ENCODE peak calls at places on chromosomes 13 and 19, in ten cellular contexts. One of them, this sample, is unnamed.

GRCh38 chr19:29587518-29587986 is 18.5 kb upstream of the POP4 start:
- DNase-seq in CD4-positive, CD25-positive, alpha-beta regulatory T cell: peak; percentile 58
- DNase-seq in tibial artery: no peak
- DNase-seq in esophagus squamous epithelium: no peak
- DNase-seq in stomach: no peak
- DNase-seq in CD4-positive, alpha-beta memory T cell: peak; percentile 46
- DNase-seq in astrocyte: no peak
- DNase-seq in effector memory CD4-positive, alpha-beta T cell: peak; percentile 31
- DNase-seq in thoracic aorta: no peak
- DNase-seq in hepatocyte: no peak
- DNase-seq in this sample: no peak

GRCh38 chr13:45364876-45365557 is 24.0 kb upstream of the TPT1 start:
- DNase-seq in stomach: no peak
- DNase-seq in esophagus squamous epithelium: no peak
- DNase-seq in astrocyte: no peak
- DNase-seq in effector memory CD4-positive, alpha-beta T cell: no peak
- DNase-seq in CD4-positive, alpha-beta memory T cell: no peak
- DNase-seq in hepatocyte: no peak
- DNase-seq in CD4-positive, CD25-positive, alpha-beta regulatory T cell: no peak
- DNase-seq in tibial artery: no peak
- DNase-seq in thoracic aorta: no peak
- DNase-seq in this sample: no peak

GRCh38 chr19:43522929-43523328 is 4.1 kb downstream of the ETHE1 start:
- DNase-seq in thoracic aorta: no peak
- DNase-seq in astrocyte: no peak
- DNase-seq in stomach: no peak
- DNase-seq in esophagus squamous epithelium: no peak
- DNase-seq in effector memory CD4-positive, alpha-beta T cell: no peak
- DNase-seq in CD4-positive, CD25-positive, alpha-beta regulatory T cell: no peak
- DNase-seq in CD4-positive, alpha-beta memory T cell: no peak
- DNase-seq in hepatocyte: no peak
- DNase-seq in tibial artery: no peak
- DNase-seq in this sample: no peak

GRCh38 chr13:39945226-39945625 is 289.8 kb downstream of the COG6 start:
- DNase-seq in tibial artery: no peak
- DNase-seq in hepatocyte: no peak
- DNase-seq in stomach: no peak
- DNase-seq in effector memory CD4-positive, alpha-beta T cell: no peak
- DNase-seq in CD4-positive, alpha-beta memory T cell: no peak
- DNase-seq in CD4-positive, CD25-positive, alpha-beta regulatory T cell: no peak
- DNase-seq in esophagus squamous epithelium: no peak
- DNase-seq in astrocyte: no peak
- DNase-seq in thoracic aorta: no peak
- DNase-seq in this sample: no peak

GRCh38 chr19:43780706-43781525 is at the start of gene KCNN4:
- DNase-seq in stomach: peak; percentile 57
- DNase-seq in tibial artery: no peak
- DNase-seq in thoracic aorta: no peak
- DNase-seq in effector memory CD4-positive, alpha-beta T cell: peak; percentile 34
- DNase-seq in esophagus squamous epithelium: peak; percentile 40
- DNase-seq in CD4-positive, alpha-beta memory T cell: no peak
- DNase-seq in astrocyte: peak; percentile 91
- DNase-seq in hepatocyte: peak; percentile 58
- DNase-seq in CD4-positive, CD25-positive, alpha-beta regulatory T cell: peak; percentile 51
- DNase-seq in this sample: no peak

GRCh38 chr19:39498262-39499081 is at the start of gene DLL3:
- DNase-seq in CD4-positive, alpha-beta memory T cell: no peak
- DNase-seq in thoracic aorta: no peak
- DNase-seq in astrocyte: no peak
- DNase-seq in effector memory CD4-positive, alpha-beta T cell: no peak
- DNase-seq in hepatocyte: peak; percentile 44
- DNase-seq in esophagus squamous epithelium: no peak
- DNase-seq in stomach: no peak
- DNase-seq in tibial artery: no peak
- DNase-seq in CD4-positive, CD25-positive, alpha-beta regulatory T cell: peak; percentile 22
- DNase-seq in this sample: no peak

GRCh38 chr13:59623516-59623915 is 540.2 kb downstream of the DIAPH3 start:
- DNase-seq in astrocyte: no peak
- DNase-seq in CD4-positive, alpha-beta memory T cell: no peak
- DNase-seq in effector memory CD4-positive, alpha-beta T cell: no peak
- DNase-seq in tibial artery: no peak
- DNase-seq in hepatocyte: no peak
- DNase-seq in stomach: no peak
- DNase-seq in esophagus squamous epithelium: no peak
- DNase-seq in CD4-positive, CD25-positive, alpha-beta regulatory T cell: no peak
- DNase-seq in thoracic aorta: no peak
- DNase-seq in this sample: no peak

GRCh38 chr13:109760951-109761350 is 25.4 kb downstream of the IRS2 start:
- DNase-seq in astrocyte: no peak
- DNase-seq in thoracic aorta: no peak
- DNase-seq in hepatocyte: no peak
- DNase-seq in CD4-positive, alpha-beta memory T cell: no peak
- DNase-seq in effector memory CD4-positive, alpha-beta T cell: no peak
- DNase-seq in tibial artery: no peak
- DNase-seq in stomach: no peak
- DNase-seq in CD4-positive, CD25-positive, alpha-beta regulatory T cell: no peak
- DNase-seq in esophagus squamous epithelium: no peak
- DNase-seq in this sample: no peak

GRCh38 chr19:54654447-54655321 is 8.1 kb upstream of the LILRB4 start:
- DNase-seq in stomach: no peak
- DNase-seq in CD4-positive, CD25-positive, alpha-beta regulatory T cell: no peak
- DNase-seq in CD4-positive, alpha-beta memory T cell: no peak
- DNase-seq in tibial artery: no peak
- DNase-seq in effector memory CD4-positive, alpha-beta T cell: no peak
- DNase-seq in hepatocyte: no peak
- DNase-seq in esophagus squamous epithelium: no peak
- DNase-seq in thoracic aorta: no peak
- DNase-seq in astrocyte: no peak
- DNase-seq in this sample: no peak

GRCh38 chr13:98105929-98106336 is 37.0 kb upstream of the FARP1 start:
- DNase-seq in effector memory CD4-positive, alpha-beta T cell: no peak
- DNase-seq in CD4-positive, CD25-positive, alpha-beta regulatory T cell: no peak
- DNase-seq in tibial artery: no peak
- DNase-seq in esophagus squamous epithelium: no peak
- DNase-seq in stomach: no peak
- DNase-seq in CD4-positive, alpha-beta memory T cell: no peak
- DNase-seq in astrocyte: peak; percentile 55
- DNase-seq in thoracic aorta: no peak
- DNase-seq in hepatocyte: peak; percentile 77
- DNase-seq in this sample: no peak

DNA sequence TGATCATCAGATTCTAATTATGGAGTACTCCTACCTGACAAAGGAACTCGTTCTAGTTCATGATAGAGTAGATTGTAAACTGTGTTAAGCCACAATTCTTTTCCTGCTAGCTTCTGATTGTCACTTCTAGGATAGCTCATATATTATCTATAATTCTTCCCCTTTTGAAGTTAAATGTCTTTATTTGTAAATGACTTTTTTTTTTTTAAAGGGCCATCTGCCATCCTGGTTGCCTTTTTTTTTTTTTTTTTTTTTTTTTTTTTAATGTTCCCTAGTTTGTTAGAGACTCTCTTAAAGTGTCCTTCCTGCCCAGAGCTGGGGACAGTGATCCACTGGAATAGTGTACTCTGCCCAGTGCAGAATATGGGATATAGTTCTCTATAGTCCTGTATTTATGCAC is 4.3 kb downstream of the CHAMP1 start:
- DNase-seq in stomach: no peak
- DNase-seq in hepatocyte: no peak
- DNase-seq in effector memory CD4-positive, alpha-beta T cell: no peak
- DNase-seq in esophagus squamous epithelium: no peak
- DNase-seq in thoracic aorta: no peak
- DNase-seq in CD4-positive, alpha-beta memory T cell: no peak
- DNase-seq in tibial artery: no peak
- DNase-seq in astrocyte: no peak
- DNase-seq in CD4-positive, CD25-positive, alpha-beta regulatory T cell: no peak
- DNase-seq in this sample: no peak
- H3K36me3 ChIP-seq in stomach: peaks cover 27% of the 10 kb centered on the region
- H3K36me3 ChIP-seq in hepatocyte: no peaks in the 10 kb centered on the region
- H3K36me3 ChIP-seq in effector memory CD4-positive, alpha-beta T cell: peaks cover 19% of the 10 kb centered on the region
- H3K36me3 ChIP-seq in esophagus squamous epithelium: peaks cover 2% of the 10 kb centered on the region
- H3K36me3 ChIP-seq in thoracic aorta: peaks cover 11% of the 10 kb centered on the region
- H3K36me3 ChIP-seq in CD4-positive, alpha-beta memory T cell: peaks cover 28% of the 10 kb centered on the region
- H3K36me3 ChIP-seq in tibial artery: peaks cover 26% of the 10 kb centered on the region
- H3K36me3 ChIP-seq in astrocyte: peaks cover 24% of the 10 kb centered on the region
- H3K36me3 ChIP-seq in CD4-positive, CD25-positive, alpha-beta regulatory T cell: peaks cover 33% of the 10 kb centered on the region
- H3K36me3 ChIP-seq in this sample: peaks cover 7% of the 10 kb centered on the region

GRCh38 chr13:41246969-41247750 is 16.2 kb downstream of the MTRF1 start:
- DNase-seq in esophagus squamous epithelium: no peak
- DNase-seq in stomach: no peak
- DNase-seq in tibial artery: no peak
- DNase-seq in hepatocyte: no peak
- DNase-seq in CD4-positive, alpha-beta memory T cell: no peak
- DNase-seq in CD4-positive, CD25-positive, alpha-beta regulatory T cell: no peak
- DNase-seq in effector memory CD4-positive, alpha-beta T cell: no peak
- DNase-seq in thoracic aorta: no peak
- DNase-seq in astrocyte: no peak
- DNase-seq in this sample: no peak

GRCh38 chr13:41236369-41236768 is 27.0 kb downstream of the MTRF1 start:
- DNase-seq in hepatocyte: no peak
- DNase-seq in effector memory CD4-positive, alpha-beta T cell: no peak
- DNase-seq in tibial artery: no peak
- DNase-seq in CD4-positive, alpha-beta memory T cell: no peak
- DNase-seq in esophagus squamous epithelium: no peak
- DNase-seq in stomach: no peak
- DNase-seq in astrocyte: no peak
- DNase-seq in CD4-positive, CD25-positive, alpha-beta regulatory T cell: no peak
- DNase-seq in thoracic aorta: no peak
- DNase-seq in this sample: no peak

GRCh38 chr13:41244555-41244954 is 18.8 kb downstream of the MTRF1 start:
- DNase-seq in stomach: no peak
- DNase-seq in CD4-positive, alpha-beta memory T cell: no peak
- DNase-seq in tibial artery: no peak
- DNase-seq in CD4-positive, CD25-positive, alpha-beta regulatory T cell: no peak
- DNase-seq in esophagus squamous epithelium: no peak
- DNase-seq in thoracic aorta: no peak
- DNase-seq in effector memory CD4-positive, alpha-beta T cell: no peak
- DNase-seq in hepatocyte: no peak
- DNase-seq in astrocyte: no peak
- DNase-seq in this sample: no peak

GRCh38 chr13:41241626-41242025 is 21.8 kb downstream of the MTRF1 start:
- DNase-seq in CD4-positive, alpha-beta memory T cell: no peak
- DNase-seq in thoracic aorta: no peak
- DNase-seq in hepatocyte: no peak
- DNase-seq in CD4-positive, CD25-positive, alpha-beta regulatory T cell: no peak
- DNase-seq in effector memory CD4-positive, alpha-beta T cell: no peak
- DNase-seq in esophagus squamous epithelium: no peak
- DNase-seq in stomach: no peak
- DNase-seq in tibial artery: no peak
- DNase-seq in astrocyte: no peak
- DNase-seq in this sample: no peak
- H3K4me1 ChIP-seq in CD4-positive, alpha-beta memory T cell: no peaks in the 10 kb centered on the region
- H3K4me1 ChIP-seq in thoracic aorta: no peaks in the 10 kb centered on the region
- H3K4me1 ChIP-seq in hepatocyte: no peaks in the 10 kb centered on the region
- H3K4me1 ChIP-seq in CD4-positive, CD25-positive, alpha-beta regulatory T cell: no peaks in the 10 kb centered on the region
- H3K4me1 ChIP-seq in effector memory CD4-positive, alpha-beta T cell: no peaks in the 10 kb centered on the region
- H3K4me1 ChIP-seq in esophagus squamous epithelium: no peaks in the 10 kb centered on the region
- H3K4me1 ChIP-seq in stomach: no peaks in the 10 kb centered on the region
- H3K4me1 ChIP-seq in tibial artery: no peaks in the 10 kb centered on the region
- H3K4me1 ChIP-seq in astrocyte: no peaks in the 10 kb centered on the region
- H3K4me1 ChIP-seq in this sample: peaks cover 6% of the 10 kb centered on the region

DNA sequence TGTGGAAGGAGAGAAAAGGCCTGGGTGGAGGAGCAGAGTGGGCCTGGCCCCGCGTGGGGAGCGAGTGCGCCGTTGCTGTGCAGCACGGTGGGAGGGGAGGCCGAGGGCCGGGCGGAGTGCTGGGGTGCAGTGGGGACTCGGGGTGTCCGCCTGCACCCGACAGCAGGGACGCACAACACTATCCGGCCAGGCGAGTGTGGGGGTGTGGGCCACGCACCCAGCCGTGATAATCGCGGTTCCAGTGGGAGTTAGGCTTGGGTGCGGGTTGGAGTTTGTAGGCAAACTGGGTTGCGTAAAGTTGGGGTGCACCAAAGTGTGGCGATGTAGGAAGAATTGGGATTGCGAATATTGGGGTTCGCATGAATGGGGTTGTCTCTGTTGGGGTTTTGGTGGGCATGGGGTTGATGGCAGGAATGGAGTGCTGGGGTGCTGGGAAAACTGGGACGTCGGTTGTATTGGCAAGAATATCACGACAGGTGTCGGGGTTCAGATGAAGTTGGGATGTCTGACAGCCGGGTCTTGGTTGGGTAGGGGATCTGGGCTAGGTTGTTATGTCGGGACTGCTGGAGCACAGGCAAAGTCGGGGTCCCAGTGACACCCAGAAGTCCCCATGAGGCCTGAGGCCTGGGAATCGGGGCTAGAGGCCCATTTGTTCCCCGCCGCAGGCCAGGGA is 604 bp upstream of the CIRBP start:
- DNase-seq in tibial artery: peak; percentile 78
- DNase-seq in CD4-positive, alpha-beta memory T cell: no peak
- DNase-seq in CD4-positive, CD25-positive, alpha-beta regulatory T cell: no peak
- DNase-seq in thoracic aorta: no peak
- DNase-seq in stomach: no peak
- DNase-seq in hepatocyte: no peak
- DNase-seq in esophagus squamous epithelium: no peak
- DNase-seq in effector memory CD4-positive, alpha-beta T cell: no peak
- DNase-seq in astrocyte: no peak
- DNase-seq in this sample: peak; percentile 56
- H3K27ac ChIP-seq in tibial artery: peak overlapping the region; percentile 100
- H3K27ac ChIP-seq in CD4-positive, alpha-beta memory T cell: peak overlapping the region; percentile 77
- H3K27ac ChIP-seq in CD4-positive, CD25-positive, alpha-beta regulatory T cell: peak overlapping the region; percentile 85
- H3K27ac ChIP-seq in thoracic aorta: peak overlapping the region; percentile 52
- H3K27ac ChIP-seq in stomach: peak overlapping the region; percentile 100
- H3K27ac ChIP-seq in hepatocyte: peak overlapping the region; percentile 69
- H3K27ac ChIP-seq in esophagus squamous epithelium: peak overlapping the region; percentile 100
- H3K27ac ChIP-seq in effector memory CD4-positive, alpha-beta T cell: peak overlapping the region; percentile 60
- H3K27ac ChIP-seq in astrocyte: peak overlapping the region; percentile 59
- H3K27ac ChIP-seq in this sample: peak overlapping the region; percentile 98

GRCh38 chr19:17076539-17076919 is 952 bp downstream of the MYO9B start:
- DNase-seq in astrocyte: no peak
- DNase-seq in tibial artery: no peak
- DNase-seq in effector memory CD4-positive, alpha-beta T cell: no peak
- DNase-seq in hepatocyte: no peak
- DNase-seq in stomach: no peak
- DNase-seq in CD4-positive, CD25-positive, alpha-beta regulatory T cell: peak; percentile 14
- DNase-seq in esophagus squamous epithelium: no peak
- DNase-seq in thoracic aorta: no peak
- DNase-seq in CD4-positive, alpha-beta memory T cell: peak; percentile 19
- DNase-seq in this sample: no peak

GRCh38 chr19:17075035-17075859 is at the start of the genes HAUS8 and MYO9B:
- DNase-seq in hepatocyte: peak; percentile 100
- DNase-seq in effector memory CD4-positive, alpha-beta T cell: peak; percentile 100
- DNase-seq in stomach: peak; percentile 99
- DNase-seq in astrocyte: peak; percentile 99
- DNase-seq in CD4-positive, alpha-beta memory T cell: peak; percentile 100
- DNase-seq in thoracic aorta: peak; percentile 98
- DNase-seq in esophagus squamous epithelium: peak; percentile 98
- DNase-seq in CD4-positive, CD25-positive, alpha-beta regulatory T cell: peak; percentile 100
- DNase-seq in tibial artery: peak; percentile 100
- DNase-seq in this sample: peak; percentile 98

GRCh38 chr19:17074628-17075034 is 621 bp downstream of the HAUS8 start:
- DNase-seq in esophagus squamous epithelium: no peak
- DNase-seq in tibial artery: no peak
- DNase-seq in thoracic aorta: no peak
- DNase-seq in effector memory CD4-positive, alpha-beta T cell: no peak
- DNase-seq in stomach: no peak
- DNase-seq in CD4-positive, CD25-positive, alpha-beta regulatory T cell: no peak
- DNase-seq in CD4-positive, alpha-beta memory T cell: no peak
- DNase-seq in astrocyte: no peak
- DNase-seq in hepatocyte: no peak
- DNase-seq in this sample: no peak

GRCh38 chr19:17075860-17076538 is 422 bp downstream of the MYO9B start:
- DNase-seq in CD4-positive, CD25-positive, alpha-beta regulatory T cell: peak; percentile 44
- DNase-seq in effector memory CD4-positive, alpha-beta T cell: peak; percentile 46
- DNase-seq in astrocyte: no peak
- DNase-seq in hepatocyte: peak; percentile 50
- DNase-seq in tibial artery: no peak
- DNase-seq in stomach: peak; percentile 37
- DNase-seq in CD4-positive, alpha-beta memory T cell: peak; percentile 41
- DNase-seq in esophagus squamous epithelium: no peak
- DNase-seq in thoracic aorta: no peak
- DNase-seq in this sample: peak; percentile 55

GRCh38 chr19:17073869-17074627 is 1.2 kb downstream of the HAUS8 start:
- DNase-seq in astrocyte: no peak
- DNase-seq in thoracic aorta: no peak
- DNase-seq in stomach: no peak
- DNase-seq in CD4-positive, alpha-beta memory T cell: peak; percentile 23
- DNase-seq in CD4-positive, CD25-positive, alpha-beta regulatory T cell: peak; percentile 17
- DNase-seq in esophagus squamous epithelium: no peak
- DNase-seq in effector memory CD4-positive, alpha-beta T cell: no peak
- DNase-seq in hepatocyte: no peak
- DNase-seq in tibial artery: no peak
- DNase-seq in this sample: no peak
- H3K36me3 ChIP-seq in astrocyte: peaks cover 13% of the 10 kb centered on the region
- H3K36me3 ChIP-seq in thoracic aorta: no peaks in the 10 kb centered on the region
- H3K36me3 ChIP-seq in stomach: peaks cover 17% of the 10 kb centered on the region
- H3K36me3 ChIP-seq in CD4-positive, alpha-beta memory T cell: peaks cover 23% of the 10 kb centered on the region
- H3K36me3 ChIP-seq in CD4-positive, CD25-positive, alpha-beta regulatory T cell: peaks cover 17% of the 10 kb centered on the region
- H3K36me3 ChIP-seq in esophagus squamous epithelium: no peaks in the 10 kb centered on the region
- H3K36me3 ChIP-seq in effector memory CD4-positive, alpha-beta T cell: peaks cover 15% of the 10 kb centered on the region
- H3K36me3 ChIP-seq in hepatocyte: no peaks in the 10 kb centered on the region
- H3K36me3 ChIP-seq in tibial artery: no peaks in the 10 kb centered on the region
- H3K36me3 ChIP-seq in this sample: no peaks in the 10 kb centered on the region